ENCODE peak calls at places on chromosomes 4 and X, in eight cellular contexts. T is HCT116, X is prostate gland, G is spleen, Q is sigmoid colon, E is upper lobe of left lung, F is endothelial cell of umbilical vein, C is GM23338. J is an unnamed sample. For H3K4me1, the result is how much of the 10 kb centered on the place peaks cover.

GRCh38 chr4:6892190-6892908 is 17.3 kb upstream of the TBC1D14 start:
- DNase-seq in T (no peak), X (peak), G (peak), Q (peak), E (no peak), F (no peak), C (peak), J (no peak)

GRCh38 chr4:71120831-71121524 is 127.5 kb downstream of the DCK start:
- DNase-seq in T (no peak), X (no peak), G (peak), Q (no peak), E (peak), F (no peak), C (no peak), J (no peak)

GRCh38 chrX:40514376-40514775 is 66.4 kb upstream of the ATP6AP2 start:
- DNase-seq in T (no peak), X (peak), G (no peak), Q (no peak), E (no peak), F (no peak), C (no peak), J (peak)

GRCh38 chrX:16023790-16024734 is 99.3 kb upstream of the GRPR start:
- DNase-seq in T (peak), X (no peak), G (no peak), Q (no peak), E (no peak), F (no peak), C (no peak), J (no peak)

GRCh38 chrX:52271212-52271611 is 86.5 kb downstream of the MAGED4 start:
- DNase-seq in T (no peak), X (no peak), G (no peak), Q (no peak), E (no peak), F (no peak), C (peak), J (no peak)

GRCh38 chrX:65522739-65523372 is 11.7 kb downstream of the LAS1L start:
- DNase-seq in T (no peak), X (no peak), G (no peak), Q (no peak), E (no peak), F (no peak), C (no peak), J (no peak)

GRCh38 chr4:153620352-153620751 is 63.7 kb upstream of the TLR2 start:
- DNase-seq in T (no peak), X (no peak), G (no peak), Q (no peak), E (no peak), F (peak), C (no peak), J (no peak)

GRCh38 chrX:135484636-135485289 is 35.7 kb upstream of the INTS6L start:
- DNase-seq in T (peak), X (no peak), G (no peak), Q (no peak), E (no peak), F (peak), C (peak), J (no peak)

GRCh38 chr4:14985161-14985560 is 17.1 kb upstream of the CPEB2 start:
- DNase-seq in T (no peak), X (no peak), G (no peak), Q (no peak), E (no peak), F (no peak), C (no peak), J (no peak)

GRCh38 chr4:185227131-185227551 is 17.7 kb downstream of the SNX25 start:
- DNase-seq in T (no peak), X (no peak), G (no peak), Q (no peak), E (no peak), F (peak), C (peak), J (no peak)

GRCh38 chr4:159127745-159128518 is 25.1 kb downstream of the RAPGEF2 start:
- DNase-seq in T (no peak), X (no peak), G (no peak), Q (no peak), E (no peak), F (no peak), C (no peak), J (no peak)

GRCh38 chr4:39706334-39706733 is 8.4 kb downstream of the UBE2K start:
- DNase-seq in T (peak), X (peak), G (no peak), Q (peak), E (no peak), F (peak), C (no peak), J (peak)

GRCh38 chr4:45527160-45527559 is 596.7 kb downstream of the GABRG1 start:
- DNase-seq in T (no peak), X (no peak), G (no peak), Q (no peak), E (no peak), F (no peak), C (no peak), J (no peak)

GRCh38 chr4:1462009-1462767 is 55.9 kb upstream of the NKX1-1 start:
- DNase-seq in T (no peak), X (no peak), G (peak), Q (no peak), E (no peak), F (no peak), C (no peak), J (peak)

GRCh38 chr4:154490261-154490588 is 1.4 kb downstream of the DCHS2 start:
- DNase-seq in T (no peak), X (no peak), G (peak), Q (no peak), E (peak), F (no peak), C (peak), J (no peak)

GRCh38 chr4:154254999-154255398 is 236.6 kb downstream of the DCHS2 start:
- DNase-seq in T (peak), X (no peak), G (no peak), Q (no peak), E (no peak), F (no peak), C (peak), J (no peak)

GRCh38 chr4:10106421-10107039 is 10.1 kb downstream of the WDR1 start:
- DNase-seq in T (peak), X (peak), G (no peak), Q (peak), E (no peak), F (peak), C (no peak), J (no peak)

GRCh38 chr4:104795264-104795934 is 300.7 kb upstream of the CXXC4 start:
- DNase-seq in T (no peak), X (no peak), G (no peak), Q (no peak), E (no peak), F (no peak), C (no peak), J (no peak)

GRCh38 chr4:127210877-127211276 is 421.9 kb upstream of the INTU start:
- DNase-seq in T (no peak), X (no peak), G (no peak), Q (no peak), E (no peak), F (no peak), C (no peak), J (no peak)

GRCh38 chr4:15400911-15401671 is 26.7 kb upstream of the C1QTNF7 start:
- DNase-seq in T (no peak), X (peak), G (peak), Q (peak), E (no peak), F (no peak), C (no peak), J (no peak)

GRCh38 chr4:121237069-121237399 is 72.9 kb upstream of the TNIP3 start:
- DNase-seq in T (no peak), X (no peak), G (no peak), Q (no peak), E (no peak), F (no peak), C (no peak), J (no peak)

GRCh38 chrX:151896734-151897474 is 15.8 kb upstream of the MAGEA4 start:
- DNase-seq in T (no peak), X (no peak), G (no peak), Q (no peak), E (no peak), F (no peak), C (no peak), J (no peak)

GRCh38 chrX:21932277-21932996 is 8.1 kb upstream of the SMS start:
- DNase-seq in T (no peak), X (no peak), G (no peak), Q (no peak), E (no peak), F (peak), C (no peak), J (no peak)

GRCh38 chr4:53194727-53195126 is 171.1 kb downstream of the SCFD2 start:
- DNase-seq in T (no peak), X (no peak), G (peak), Q (no peak), E (no peak), F (no peak), C (no peak), J (no peak)

GRCh38 chr4:139552908-139553307 is 3.1 kb downstream of the SETD7 start:
- DNase-seq in T (no peak), X (no peak), G (no peak), Q (no peak), E (no peak), F (no peak), C (no peak), J (no peak)

GRCh38 chrX:37425370-37425769 is 76.2 kb downstream of the PRRG1 start:
- DNase-seq in T (no peak), X (no peak), G (no peak), Q (no peak), E (no peak), F (no peak), C (no peak), J (no peak)

GRCh38 chr4:104906274-104906673 is 240.4 kb upstream of the TET2 start:
- DNase-seq in T (no peak), X (no peak), G (no peak), Q (no peak), E (no peak), F (no peak), C (no peak), J (no peak)

GRCh38 chr4:124212835-124213640 is 499.5 kb downstream of the ANKRD50 start:
- DNase-seq in T (no peak), X (no peak), G (no peak), Q (peak), E (no peak), F (peak), C (no peak), J (no peak)

GRCh38 chr4:173288296-173288695 is 45.9 kb downstream of the HMGB2 start:
- DNase-seq in T (peak), X (no peak), G (no peak), Q (peak), E (no peak), F (peak), C (peak), J (no peak)

GRCh38 chr4:48025005-48025404 is 8.4 kb downstream of the NIPAL1 start:
- DNase-seq in T (no peak), X (no peak), G (no peak), Q (no peak), E (no peak), F (no peak), C (no peak), J (no peak)

GRCh38 chrX:49310371-49310770 is 6.9 kb downstream of the GAGE10 start:
- DNase-seq in T (no peak), X (no peak), G (no peak), Q (no peak), E (no peak), F (no peak), C (peak), J (no peak)

GRCh38 chr4:138507527-138507926 is 265.4 kb upstream of the SLC7A11 start:
- DNase-seq in T (no peak), X (no peak), G (no peak), Q (no peak), E (no peak), F (no peak), C (no peak), J (no peak)

GRCh38 chrX:3526749-3527148 is 180.3 kb upstream of the MXRA5 start:
- DNase-seq in T (no peak), X (no peak), G (no peak), Q (no peak), E (no peak), F (no peak), C (no peak), J (no peak)

GRCh38 chrX:18890724-18891560 is 93.0 kb downstream of the PHKA2 start:
- DNase-seq in T (no peak), X (no peak), G (peak), Q (no peak), E (no peak), F (no peak), C (no peak), J (no peak)

GRCh38 chr4:128123036-128123435 is 61.9 kb downstream of the LARP1B start:
- DNase-seq in T (no peak), X (no peak), G (no peak), Q (no peak), E (no peak), F (no peak), C (no peak), J (no peak)

GRCh38 chr4:172142331-172142738 is 329.1 kb downstream of the GALNTL6 start:
- DNase-seq in T (no peak), X (no peak), G (no peak), Q (no peak), E (no peak), F (peak), C (no peak), J (no peak)

GRCh38 chr4:185395255-185395955 is at the start of gene LRP2BP:
- DNase-seq in T (no peak), X (no peak), G (no peak), Q (no peak), E (no peak), F (peak), C (no peak), J (no peak)

GRCh38 chr4:171017596-171017995 is 795.6 kb upstream of the GALNTL6 start:
- DNase-seq in T (no peak), X (no peak), G (no peak), Q (no peak), E (no peak), F (no peak), C (no peak), J (no peak)
- H3K4me1 ChIP-seq in T (under half), X (under half), G (under half), Q (under half), E (under half), F (under half), C (under half), J (under half)

DNA sequence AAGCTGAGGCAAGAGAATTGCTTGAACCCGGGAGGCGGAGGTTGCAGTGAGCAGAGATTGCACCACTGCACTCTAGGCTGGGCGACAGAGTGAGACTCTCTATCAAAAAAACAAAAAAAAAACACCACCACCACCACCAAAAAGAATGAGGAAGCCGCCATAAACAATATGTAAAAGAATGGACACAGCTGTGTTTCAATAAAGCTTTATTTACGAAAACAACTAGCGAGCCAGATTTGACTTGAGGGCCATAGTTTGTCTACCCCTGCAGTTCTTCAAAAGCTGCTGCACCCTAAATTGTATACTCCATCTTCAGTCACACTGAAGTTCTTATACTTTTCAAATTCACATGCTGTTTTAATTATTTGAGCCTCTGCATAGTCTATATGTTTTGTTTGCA is 306.5 kb upstream of the KLF3 start:
- DNase-seq in T (no peak), X (no peak), G (no peak), Q (no peak), E (no peak), F (no peak), C (no peak), J (no peak)
- H3K27ac ChIP-seq in T (no peak), X (no peak), G (no peak), Q (no peak), E (no peak), F (no peak), C (no peak), J (no peak)

DNA sequence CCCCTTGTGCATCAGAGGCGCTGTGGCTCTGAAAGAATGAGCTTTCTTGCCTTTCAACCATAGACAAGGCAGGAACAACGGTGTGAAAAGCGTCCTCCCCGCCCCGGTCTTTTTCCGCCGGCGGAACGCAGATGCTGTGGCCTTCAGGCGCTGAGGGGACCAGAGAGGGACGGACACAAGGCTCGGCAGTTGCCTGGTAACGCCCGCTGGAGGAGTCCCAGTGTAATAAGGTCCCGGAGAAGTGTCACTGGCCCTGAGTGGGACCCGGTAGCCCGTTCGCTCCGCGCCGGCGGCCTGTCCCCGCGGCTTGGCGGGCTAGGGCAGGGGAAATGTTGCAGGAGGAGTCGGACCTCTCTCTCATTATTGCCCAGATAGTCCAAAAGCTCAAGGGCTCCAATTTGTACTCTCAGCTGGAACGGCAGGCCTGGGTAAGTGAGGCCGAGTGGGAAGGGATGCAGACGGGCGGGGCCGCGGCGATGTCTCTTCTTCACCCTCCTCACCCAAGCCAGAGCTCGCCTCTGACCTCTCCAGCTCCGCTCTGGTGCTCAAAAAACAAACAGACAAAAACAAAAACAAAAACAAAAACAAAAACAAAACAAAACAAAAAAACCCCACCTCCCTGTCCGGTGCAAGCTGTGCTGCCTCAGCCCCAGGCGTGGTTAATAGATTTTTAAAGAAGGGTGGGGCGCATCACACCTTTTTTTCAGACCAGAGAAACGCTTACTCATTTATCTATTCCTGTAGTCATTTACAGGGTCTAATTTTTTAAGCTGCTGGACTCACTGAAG is at the start of gene TBC1D19:
- DNase-seq in T (peak), X (peak), G (peak), Q (peak), E (peak), F (peak), C (peak), J (peak)
- TF ChIP-seq POLR2AphosphoS5 in T (peak), X (peak), G (peak), Q (peak), E (peak), F (peak), C (peak), J (peak)

GRCh38 chr4:102560743-102561341 is 59.7 kb downstream of the NFKB1 start:
- DNase-seq in T (no peak), X (no peak), G (no peak), Q (no peak), E (no peak), F (no peak), C (no peak), J (no peak)

GRCh38 chr4:102562995-102563394 is 61.8 kb downstream of the NFKB1 start:
- DNase-seq in T (no peak), X (no peak), G (no peak), Q (no peak), E (no peak), F (no peak), C (no peak), J (no peak)

GRCh38 chr4:102569200-102569599 is 68.0 kb downstream of the NFKB1 start:
- DNase-seq in T (no peak), X (no peak), G (no peak), Q (no peak), E (no peak), F (no peak), C (no peak), J (no peak)

GRCh38 chr4:102564399-102564921 is 63.3 kb downstream of the NFKB1 start:
- DNase-seq in T (no peak), X (no peak), G (no peak), Q (no peak), E (no peak), F (no peak), C (no peak), J (no peak)

GRCh38 chr4:102566426-102566825 is 65.3 kb downstream of the NFKB1 start:
- DNase-seq in T (no peak), X (no peak), G (no peak), Q (no peak), E (no peak), F (no peak), C (no peak), J (no peak)
- H3K4me1 ChIP-seq in T (under half), X (under half), G (under half), Q (under half), E (under half), F (under half), C (under half), J (under half)

DNA sequence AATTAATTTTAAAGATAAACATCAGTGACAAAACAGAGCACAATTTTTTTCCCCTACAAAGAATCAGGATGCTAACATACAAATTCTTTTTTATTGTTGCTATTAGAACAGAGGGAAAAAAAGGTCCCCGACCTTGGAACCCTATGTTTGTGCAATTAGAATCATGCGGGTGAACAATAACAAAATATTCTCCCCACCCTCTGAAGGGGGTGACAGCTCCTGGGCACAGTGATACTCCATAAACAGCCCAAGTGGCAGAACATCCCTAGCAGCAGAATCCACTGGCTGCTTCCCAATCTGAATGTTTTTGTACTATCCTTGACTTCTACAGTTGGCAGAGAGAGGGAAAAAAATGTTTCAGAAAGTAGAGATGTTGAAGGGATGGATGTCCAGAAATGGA is 87.7 kb upstream of the TLL1 start:
- DNase-seq in T (no peak), X (no peak), G (no peak), Q (no peak), E (no peak), F (no peak), C (no peak), J (no peak)
- H3K27ac ChIP-seq in T (no peak), X (no peak), G (no peak), Q (peak), E (no peak), F (no peak), C (no peak), J (no peak)

GRCh38 chr4:31069151-31069550 is 349.0 kb downstream of the PCDH7 start:
- DNase-seq in T (no peak), X (no peak), G (no peak), Q (no peak), E (no peak), F (no peak), C (peak), J (no peak)

GRCh38 chr4:31068257-31069075 is 348.3 kb downstream of the PCDH7 start:
- DNase-seq in T (peak), X (no peak), G (no peak), Q (no peak), E (no peak), F (peak), C (no peak), J (no peak)

GRCh38 chr4:31059753-31060522 is 339.8 kb downstream of the PCDH7 start:
- DNase-seq in T (peak), X (no peak), G (no peak), Q (no peak), E (no peak), F (peak), C (no peak), J (no peak)

GRCh38 chr4:31065086-31065485 is 344.9 kb downstream of the PCDH7 start:
- DNase-seq in T (no peak), X (no peak), G (no peak), Q (no peak), E (no peak), F (no peak), C (no peak), J (no peak)
- TF ChIP-seq POLR2AphosphoS5 in T (no peak), X (no peak), G (no peak), Q (no peak), E (no peak), F (no peak), C (no peak), J (no peak)

GRCh38 chr4:5863461-5864113 is 29.3 kb downstream of the CRMP1 start:
- DNase-seq in T (peak), X (no peak), G (no peak), Q (no peak), E (no peak), F (peak), C (peak), J (no peak)
- H3K4me1 ChIP-seq in T (under half), X (under half), G (under half), Q (under half), E (under half), F (under half), C (under half), J (under half)